ENCODE peak calls at places on chromosomes 7 and 10, in six cellular contexts. H, V, I, Q, B and Z are unnamed samples.
A peak's percentile ranks its signal among the peaks of the same experiment; 100 is the strongest.

GRCh38 chr10:45809829-45810228 is 37.5 kb downstream of the AGAP4 start:
- DNase-seq in B (no peak), V (no peak), Q (peak; percentile 4), H (no peak), I (no peak), Z (no peak)

GRCh38 chr7:151174246-151175046 is 7.0 kb upstream of the GBX1 start:
- DNase-seq in B (no peak), I (peak; percentile 15), V (no peak), Q (no peak), H (no peak), Z (no peak)

GRCh38 chr10:86182150-86182549 is 184.4 kb downstream of the GRID1 start:
- DNase-seq in I (no peak), B (no peak), H (no peak), Q (no peak), V (no peak), Z (no peak)

GRCh38 chr7:23242321-23242720 is 4.3 kb upstream of the GPNMB start:
- DNase-seq in Q (no peak), I (no peak), B (peak; percentile 23), V (no peak), H (no peak), Z (no peak)

GRCh38 chr7:112550468-112551060 is 69.8 kb downstream of the LSMEM1 start:
- DNase-seq in B (peak; percentile 61), H (no peak), I (no peak), V (peak; percentile 43), Q (peak; percentile 37), Z (peak; percentile 72)

GRCh38 chr7:84100866-84101265 is 93.7 kb downstream of the SEMA3A start:
- DNase-seq in Q (no peak), V (no peak), I (no peak), H (no peak), B (peak; percentile 69), Z (no peak)

GRCh38 chr7:55052081-55052480 is 33.3 kb downstream of the EGFR start:
- DNase-seq in I (no peak), H (no peak), V (no peak), B (no peak), Q (no peak), Z (no peak)

GRCh38 chr10:112585960-112586359 is 138.9 kb downstream of the VTI1A start:
- DNase-seq in B (no peak), H (no peak), V (no peak), I (no peak), Q (no peak), Z (no peak)

GRCh38 chr10:103854687-103855423 is 521 bp downstream of the SH3PXD2A start:
- DNase-seq in Q (no peak), B (no peak), I (no peak), H (no peak), V (no peak), Z (no peak)

GRCh38 chr10:69389827-69390490 is 26.8 kb downstream of the TACR2 start:
- DNase-seq in Q (no peak), V (peak; percentile 36), I (no peak), B (peak; percentile 38), H (no peak), Z (no peak)

GRCh38 chr7:128827248-128827958 is 2.8 kb upstream of the FLNC start:
- DNase-seq in Q (peak; percentile 62), H (no peak), B (peak; percentile 18), V (no peak), I (no peak), Z (no peak)

GRCh38 chr10:43274011-43274410 is 7.1 kb upstream of the RASGEF1A start:
- DNase-seq in I (no peak), H (no peak), V (no peak), Q (no peak), B (no peak), Z (no peak)

GRCh38 chr10:14032406-14032998 is 298.2 kb downstream of the FRMD4A start:
- DNase-seq in H (no peak), Q (no peak), V (no peak), B (no peak), I (peak; percentile 26), Z (no peak)

GRCh38 chr10:4653160-4653559 is 172.8 kb upstream of the AKR1E2 start:
- DNase-seq in V (no peak), I (no peak), Q (no peak), B (no peak), H (no peak), Z (peak; percentile 31)

GRCh38 chr7:139851770-139852481 is 22.9 kb downstream of the TBXAS1 start:
- DNase-seq in I (no peak), B (peak; percentile 27), Q (no peak), V (no peak), H (no peak), Z (no peak)

GRCh38 chr7:99794585-99795502 is 10.9 kb upstream of the CYP3A4 start:
- DNase-seq in H (no peak), Q (no peak), B (peak; percentile 81), V (no peak), I (no peak), Z (peak; percentile 65)